ENCODE peak calls at places on chromosomes 13 and 19, in seven cellular contexts. V is heart right ventricle, S is thoracic aorta, U is BE2C, R is A549, A is mammary epithelial cell, J is breast epithelium. N is an unnamed sample. For H3K9me3, the result is how much of the 10 kb centered on the place peaks cover.

GRCh38 chr13:97234742-97235141 is 12.6 kb downstream of the MBNL2 start:
- DNase-seq in A (no peak), V (no peak), R (no peak), J (no peak), S (no peak), U (no peak), N (peak)

GRCh38 chr19:12077375-12077774 is 12.8 kb downstream of the ZNF844 start:
- DNase-seq in V (no peak), J (no peak), U (no peak), S (no peak), R (no peak), A (no peak), N (no peak)

GRCh38 chr19:10646781-10647180 is 7.4 kb upstream of the ILF3 start:
- DNase-seq in J (no peak), R (no peak), U (no peak), A (no peak), S (no peak), V (no peak), N (no peak)

GRCh38 chr13:44050450-44051063 is 170.9 kb downstream of the LACC1 start:
- DNase-seq in J (no peak), U (no peak), A (peak), V (peak), R (peak), S (no peak), N (no peak)

GRCh38 chr19:46881092-46881491 is 20.3 kb downstream of the ARHGAP35 start:
- DNase-seq in U (no peak), S (no peak), V (no peak), R (no peak), J (no peak), A (no peak), N (no peak)

GRCh38 chr19:11551603-11552235 is 7.3 kb downstream of the ELOF1 start:
- DNase-seq in S (no peak), A (no peak), R (no peak), V (no peak), U (peak), J (peak), N (no peak)

GRCh38 chr13:45623516-45624090 is 8.1 kb upstream of the ERICH6B start:
- DNase-seq in J (no peak), A (no peak), U (no peak), R (peak), S (no peak), V (no peak), N (no peak)

GRCh38 chr19:13053761-13054604 is 48.7 kb downstream of the LYL1 start:
- DNase-seq in A (peak), U (no peak), R (peak), V (peak), S (no peak), J (peak), N (peak)

GRCh38 chr19:6489278-6490061 is 7.9 kb upstream of the DENND1C start:
- DNase-seq in S (no peak), R (no peak), J (no peak), U (no peak), A (no peak), V (no peak), N (no peak)

GRCh38 chr13:45859682-45860081 is 8.1 kb upstream of the SIAH3 start:
- DNase-seq in V (no peak), J (no peak), S (no peak), R (no peak), A (peak), U (no peak), N (no peak)

DNA sequence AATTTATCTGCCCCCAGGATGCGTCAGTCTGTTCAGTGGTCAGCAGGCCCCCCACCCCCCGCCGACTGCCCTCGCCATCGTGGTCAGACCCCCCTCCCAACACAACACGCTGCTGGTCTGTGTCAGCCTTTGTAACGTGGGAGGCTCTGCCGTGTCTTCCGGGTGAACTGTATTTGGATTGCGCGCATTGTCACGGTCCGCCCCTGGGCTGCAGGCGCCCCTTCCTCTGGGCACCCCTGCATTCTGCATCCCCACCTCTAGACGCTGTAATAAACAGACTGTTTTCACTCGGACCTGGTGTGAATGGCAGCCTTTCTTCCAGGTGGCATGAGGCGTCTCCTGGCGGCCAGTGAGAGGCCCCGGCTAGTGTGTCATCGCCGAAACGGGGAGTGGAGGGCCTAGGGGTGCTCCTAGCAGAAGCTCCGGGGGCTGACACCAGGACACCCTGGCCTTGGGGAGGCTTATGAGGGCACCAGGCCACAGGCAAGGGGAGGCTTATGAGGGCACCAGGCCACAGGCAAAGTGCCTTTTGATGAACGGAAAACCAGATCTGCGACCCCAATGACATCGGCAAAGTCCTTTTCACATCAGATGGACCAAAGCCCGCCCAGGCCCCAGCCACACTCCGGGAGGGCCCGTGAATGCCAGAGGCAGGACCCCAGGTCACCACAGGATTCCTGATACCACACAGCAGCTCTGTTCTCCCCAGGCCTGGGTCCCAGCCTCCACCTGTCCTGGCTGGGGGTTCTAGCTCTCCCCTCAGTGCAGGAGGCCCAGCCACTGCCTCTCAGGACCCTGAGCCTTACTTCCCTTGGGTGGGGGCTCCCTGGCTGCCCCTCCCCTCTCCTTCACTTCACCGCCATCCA is 3.6 kb downstream of the PLEKHJ1 start:
- DNase-seq in J (no peak), U (no peak), V (no peak), R (no peak), A (no peak), S (no peak), N (no peak)
- H3K9me3 ChIP-seq in J (under half), U (under half), V (under half), R (under half), A (under half), S (under half), N (under half)

DNA sequence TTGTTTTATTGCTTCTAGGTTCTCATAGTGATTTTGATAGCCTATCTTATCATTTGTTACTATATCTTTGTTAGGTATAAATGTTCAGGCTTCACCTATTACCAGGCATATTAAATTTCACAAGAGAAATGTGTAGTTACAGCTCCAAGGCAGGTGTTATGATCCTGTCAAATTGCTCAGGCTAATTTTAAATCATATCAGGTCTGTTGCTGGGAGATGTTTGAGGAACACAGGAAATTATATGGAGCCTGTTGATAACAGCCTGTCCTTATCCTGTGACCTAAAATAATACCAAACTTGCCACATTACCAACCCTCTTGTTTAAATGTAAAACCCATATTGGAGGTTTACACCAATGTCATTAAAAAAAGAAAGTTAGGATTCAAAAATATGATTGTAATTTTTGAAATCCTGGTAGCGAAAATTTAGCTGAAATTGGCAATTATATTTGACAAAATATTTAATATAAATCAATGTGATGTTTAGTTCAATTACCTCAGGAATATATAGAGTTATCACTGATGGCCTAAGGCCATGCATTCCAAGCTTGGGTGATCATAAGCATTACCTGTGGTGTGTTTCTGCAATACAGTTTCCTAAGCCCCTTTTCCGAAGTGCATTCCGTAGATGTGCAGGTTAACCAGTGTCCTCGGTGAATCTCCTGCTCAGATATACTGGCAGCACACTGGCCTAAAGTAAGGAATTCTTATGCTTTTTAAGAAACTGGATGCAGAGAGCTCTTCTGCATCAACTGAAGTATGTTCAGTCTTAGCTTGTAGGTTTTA is 34.8 kb downstream of the ITGBL1 start:
- DNase-seq in S (no peak), U (no peak), R (no peak), A (no peak), V (no peak), J (no peak), N (no peak)
- H3K9me3 ChIP-seq in S (under half), U (under half), R (under half), A (under half), V (under half), J (under half), N (under half)

DNA sequence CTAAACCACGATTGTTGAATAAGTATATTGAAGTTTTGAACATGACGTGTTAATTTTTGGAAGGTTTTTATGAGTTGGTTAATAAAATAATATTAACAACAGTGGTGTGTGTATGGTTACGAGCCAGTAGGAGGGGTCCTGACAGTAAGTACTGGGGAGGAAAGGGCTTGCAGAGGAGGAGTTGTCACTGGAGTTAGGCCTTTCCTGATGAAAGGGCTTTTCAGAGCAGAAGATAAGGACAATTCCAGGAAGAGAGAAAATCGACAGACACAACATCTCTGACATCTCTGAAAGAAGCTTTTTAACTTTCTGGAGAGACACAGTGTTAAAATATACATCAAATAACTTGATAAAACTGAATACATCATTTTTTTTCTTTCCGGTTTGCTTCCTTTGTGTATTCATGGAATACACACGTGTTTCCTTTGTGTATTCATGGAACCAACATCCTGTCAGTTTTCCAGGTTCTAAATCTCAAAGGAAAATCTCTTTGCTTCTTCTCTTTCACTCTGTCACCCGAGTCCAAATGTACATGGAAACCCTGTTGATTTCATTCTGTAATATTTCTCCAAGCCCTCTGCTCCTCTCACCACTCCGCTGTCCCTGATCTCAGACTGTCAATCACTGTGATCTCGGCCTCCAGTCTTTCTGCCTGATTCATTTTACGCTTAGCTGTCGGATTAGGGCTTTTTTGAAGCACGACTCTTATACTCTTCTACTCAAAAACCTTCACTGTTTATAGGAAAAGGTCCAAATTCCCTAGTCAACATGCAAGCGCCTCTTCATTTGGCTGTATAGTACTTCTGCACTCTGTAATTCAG is 374.4 kb downstream of the DLEU7 start:
- DNase-seq in V (no peak), S (no peak), J (no peak), A (no peak), R (no peak), U (no peak), N (no peak)
- H3K9me3 ChIP-seq in V (under half), S (under half), J (under half), A (under half), R (under half), U (under half), N (under half)

GRCh38 chr19:32532233-32532632 is 48.8 kb upstream of the PDCD5 start:
- DNase-seq in S (no peak), R (no peak), J (no peak), A (no peak), V (no peak), U (no peak), N (no peak)
- H3K9me3 ChIP-seq in S (under half), R (under half), J (under half), A (under half), V (under half), U (under half), N (under half)

GRCh38 chr19:52453324-52454094 is at the start of gene ZNF578:
- DNase-seq in A (peak), V (peak), S (peak), U (peak), J (peak), R (no peak), N (peak)
- H3K9me3 ChIP-seq in A (half or more), V (under half), S (under half), U (under half), J (half or more), R (half or more), N (under half)

GRCh38 chr19:52034051-52034728 is 6.0 kb upstream of the ZNF614 start:
- DNase-seq in V (no peak), A (no peak), R (peak), S (no peak), U (no peak), J (no peak), N (no peak)

GRCh38 chr19:52039169-52039568 is 9.5 kb downstream of the ZNF432 start:
- DNase-seq in V (no peak), A (no peak), S (no peak), J (no peak), U (no peak), R (no peak), N (no peak)
- H3K9me3 ChIP-seq in V (under half), A (under half), S (half or more), J (half or more), U (under half), R (half or more), N (half or more)

GRCh38 chr19:9566729-9567128 is 17.6 kb downstream of the ZNF121 start:
- DNase-seq in V (no peak), J (no peak), R (peak), U (no peak), S (no peak), A (no peak), N (no peak)
- H3K9me3 ChIP-seq in V (under half), J (half or more), R (half or more), U (under half), S (half or more), A (half or more), N (under half)

GRCh38 chr13:21436582-21436981 is 22.5 kb downstream of the ZDHHC20 start:
- DNase-seq in V (no peak), S (no peak), R (no peak), U (no peak), J (no peak), A (no peak), N (no peak)

GRCh38 chr13:21435231-21435630 is 23.9 kb downstream of the ZDHHC20 start:
- DNase-seq in V (no peak), A (no peak), S (no peak), J (no peak), U (no peak), R (no peak), N (no peak)

GRCh38 chr13:21429217-21429616 is 29.9 kb downstream of the ZDHHC20 start:
- DNase-seq in R (peak), A (no peak), S (no peak), U (no peak), J (no peak), V (no peak), N (no peak)

GRCh38 chr13:21435710-21436151 is 23.4 kb downstream of the ZDHHC20 start:
- DNase-seq in R (peak), J (no peak), U (no peak), V (peak), S (peak), A (peak), N (no peak)

DNA sequence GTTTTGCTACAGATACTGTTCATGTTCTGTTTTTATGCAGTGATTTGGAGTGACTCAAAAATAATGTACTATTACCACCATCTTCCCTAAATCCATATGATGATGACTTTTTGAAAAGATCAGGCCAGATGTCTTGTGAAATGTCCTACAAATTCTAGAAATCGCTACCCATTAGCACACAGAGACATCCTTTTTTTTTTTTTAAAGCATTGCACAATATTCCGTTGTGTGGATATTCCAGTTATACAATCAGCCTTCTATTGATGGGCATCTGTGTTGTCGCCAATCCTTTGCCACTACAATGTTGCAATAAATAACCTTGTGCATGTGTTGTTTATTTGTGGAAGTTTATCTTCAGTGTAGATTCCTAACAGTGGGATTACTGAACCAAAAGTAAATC is 24.5 kb downstream of the ZDHHC20 start:
- DNase-seq in S (no peak), J (no peak), V (no peak), R (no peak), A (no peak), U (no peak), N (no peak)
- H3K9me3 ChIP-seq in S (under half), J (under half), V (under half), R (under half), A (under half), U (under half), N (under half)

N was measured in Peyer's patch.